ENCODE peak calls at places on chromosomes 2 and 18, in eight cellular contexts. One of them, this sample, is unnamed.

GRCh38 chr2:189347540-189347939 is 93.7 kb upstream of the WDR75 start:
- DNase-seq in left ventricle myocardium inferior: no peak
- DNase-seq in fibroblast of pulmonary artery: peak; percentile 98
- DNase-seq in lower lobe of right lung: no peak
- DNase-seq in pancreas: no peak
- DNase-seq in A549: peak; percentile 90
- DNase-seq in adrenal gland: peak; percentile 60
- DNase-seq in IMR-90: peak; percentile 96
- DNase-seq in this sample: peak; percentile 89

GRCh38 chr18:74596959-74597661 is 560 bp upstream of the ZNF407 start:
- DNase-seq in lower lobe of right lung: peak; percentile 84
- DNase-seq in fibroblast of pulmonary artery: peak; percentile 71
- DNase-seq in pancreas: peak; percentile 77
- DNase-seq in IMR-90: peak; percentile 62
- DNase-seq in adrenal gland: peak; percentile 64
- DNase-seq in left ventricle myocardium inferior: peak; percentile 76
- DNase-seq in A549: peak; percentile 72
- DNase-seq in this sample: no peak

GRCh38 chr18:31116853-31117595 is 14.8 kb upstream of the DSC2 start:
- DNase-seq in fibroblast of pulmonary artery: no peak
- DNase-seq in IMR-90: no peak
- DNase-seq in A549: no peak
- DNase-seq in left ventricle myocardium inferior: no peak
- DNase-seq in pancreas: no peak
- DNase-seq in lower lobe of right lung: no peak
- DNase-seq in adrenal gland: no peak
- DNase-seq in this sample: no peak

GRCh38 chr18:63158012-63158631 is 161.4 kb downstream of the BCL2 start:
- DNase-seq in left ventricle myocardium inferior: no peak
- DNase-seq in A549: no peak
- DNase-seq in lower lobe of right lung: no peak
- DNase-seq in pancreas: no peak
- DNase-seq in adrenal gland: no peak
- DNase-seq in IMR-90: no peak
- DNase-seq in fibroblast of pulmonary artery: no peak
- DNase-seq in this sample: no peak

GRCh38 chr2:17754773-17755425 is 961 bp downstream of the GEN1 start:
- DNase-seq in pancreas: no peak
- DNase-seq in A549: peak; percentile 49
- DNase-seq in left ventricle myocardium inferior: no peak
- DNase-seq in fibroblast of pulmonary artery: peak; percentile 26
- DNase-seq in lower lobe of right lung: no peak
- DNase-seq in adrenal gland: no peak
- DNase-seq in IMR-90: no peak
- DNase-seq in this sample: peak; percentile 18

GRCh38 chr2:191478754-191479679 is 198.9 kb upstream of the NABP1 start:
- DNase-seq in adrenal gland: peak; percentile 20
- DNase-seq in lower lobe of right lung: no peak
- DNase-seq in pancreas: peak; percentile 65
- DNase-seq in fibroblast of pulmonary artery: peak; percentile 77
- DNase-seq in left ventricle myocardium inferior: peak; percentile 51
- DNase-seq in IMR-90: peak; percentile 39
- DNase-seq in A549: no peak
- DNase-seq in this sample: no peak

GRCh38 chr2:189580662-189581353 is at the start of gene SLC40A1:
- DNase-seq in lower lobe of right lung: peak; percentile 90
- DNase-seq in fibroblast of pulmonary artery: peak; percentile 59
- DNase-seq in A549: peak; percentile 80
- DNase-seq in IMR-90: peak; percentile 36
- DNase-seq in pancreas: peak; percentile 92
- DNase-seq in adrenal gland: peak; percentile 88
- DNase-seq in left ventricle myocardium inferior: peak; percentile 86
- DNase-seq in this sample: peak; percentile 43

GRCh38 chr18:38025433-38026038 is 459.9 kb upstream of the CELF4 start:
- DNase-seq in fibroblast of pulmonary artery: no peak
- DNase-seq in pancreas: no peak
- DNase-seq in left ventricle myocardium inferior: no peak
- DNase-seq in adrenal gland: no peak
- DNase-seq in IMR-90: no peak
- DNase-seq in A549: no peak
- DNase-seq in lower lobe of right lung: no peak
- DNase-seq in this sample: no peak

GRCh38 chr18:31942301-31942998 is 478 bp downstream of the TRAPPC8 start:
- DNase-seq in A549: peak; percentile 1
- DNase-seq in adrenal gland: no peak
- DNase-seq in pancreas: peak; percentile 72
- DNase-seq in lower lobe of right lung: peak; percentile 73
- DNase-seq in left ventricle myocardium inferior: no peak
- DNase-seq in fibroblast of pulmonary artery: peak; percentile 52
- DNase-seq in IMR-90: peak; percentile 54
- DNase-seq in this sample: peak; percentile 59

GRCh38 chr2:37318401-37318800 is 6.2 kb downstream of the PRKD3 start:
- DNase-seq in fibroblast of pulmonary artery: peak; percentile 64
- DNase-seq in left ventricle myocardium inferior: no peak
- DNase-seq in adrenal gland: no peak
- DNase-seq in pancreas: no peak
- DNase-seq in lower lobe of right lung: no peak
- DNase-seq in A549: no peak
- DNase-seq in IMR-90: peak; percentile 96
- DNase-seq in this sample: no peak

GRCh38 chr2:37316181-37316580 is 8.5 kb downstream of the PRKD3 start:
- DNase-seq in adrenal gland: no peak
- DNase-seq in IMR-90: no peak
- DNase-seq in A549: no peak
- DNase-seq in lower lobe of right lung: no peak
- DNase-seq in fibroblast of pulmonary artery: no peak
- DNase-seq in pancreas: no peak
- DNase-seq in left ventricle myocardium inferior: no peak
- DNase-seq in this sample: no peak

GRCh38 chr2:37315364-37315763 is 9.3 kb downstream of the PRKD3 start:
- DNase-seq in A549: no peak
- DNase-seq in IMR-90: no peak
- DNase-seq in left ventricle myocardium inferior: no peak
- DNase-seq in adrenal gland: no peak
- DNase-seq in pancreas: no peak
- DNase-seq in fibroblast of pulmonary artery: no peak
- DNase-seq in lower lobe of right lung: no peak
- DNase-seq in this sample: no peak

GRCh38 chr2:37319754-37320609 is 4.7 kb downstream of the PRKD3 start:
- DNase-seq in adrenal gland: no peak
- DNase-seq in pancreas: no peak
- DNase-seq in lower lobe of right lung: no peak
- DNase-seq in left ventricle myocardium inferior: no peak
- DNase-seq in A549: no peak
- DNase-seq in IMR-90: no peak
- DNase-seq in fibroblast of pulmonary artery: no peak
- DNase-seq in this sample: no peak

GRCh38 chr2:37317746-37318145 is 6.9 kb downstream of the PRKD3 start:
- DNase-seq in fibroblast of pulmonary artery: no peak
- DNase-seq in lower lobe of right lung: no peak
- DNase-seq in pancreas: no peak
- DNase-seq in left ventricle myocardium inferior: no peak
- DNase-seq in IMR-90: no peak
- DNase-seq in A549: no peak
- DNase-seq in adrenal gland: no peak
- DNase-seq in this sample: no peak
- H3K4me3 ChIP-seq in fibroblast of pulmonary artery: no peak overlapping the region
- H3K4me3 ChIP-seq in lower lobe of right lung: no peak overlapping the region
- H3K4me3 ChIP-seq in pancreas: no peak overlapping the region
- H3K4me3 ChIP-seq in left ventricle myocardium inferior: no peak overlapping the region
- H3K4me3 ChIP-seq in IMR-90: no peak overlapping the region
- H3K4me3 ChIP-seq in A549: no peak overlapping the region
- H3K4me3 ChIP-seq in adrenal gland: no peak overlapping the region
- H3K4me3 ChIP-seq in this sample: no peak overlapping the region

GRCh38 chr2:159003555-159003954 is 35.1 kb downstream of the TANC1 start:
- DNase-seq in adrenal gland: no peak
- DNase-seq in left ventricle myocardium inferior: no peak
- DNase-seq in pancreas: no peak
- DNase-seq in A549: no peak
- DNase-seq in fibroblast of pulmonary artery: no peak
- DNase-seq in IMR-90: peak; percentile 35
- DNase-seq in lower lobe of right lung: no peak
- DNase-seq in this sample: no peak

GRCh38 chr2:159002465-159003130 is 34.2 kb downstream of the TANC1 start:
- DNase-seq in lower lobe of right lung: no peak
- DNase-seq in pancreas: no peak
- DNase-seq in IMR-90: peak; percentile 64
- DNase-seq in fibroblast of pulmonary artery: no peak
- DNase-seq in adrenal gland: no peak
- DNase-seq in left ventricle myocardium inferior: no peak
- DNase-seq in A549: no peak
- DNase-seq in this sample: no peak

GRCh38 chr2:159009940-159010339 is 41.5 kb downstream of the TANC1 start:
- DNase-seq in left ventricle myocardium inferior: no peak
- DNase-seq in fibroblast of pulmonary artery: peak; percentile 21
- DNase-seq in adrenal gland: no peak
- DNase-seq in lower lobe of right lung: no peak
- DNase-seq in A549: no peak
- DNase-seq in pancreas: no peak
- DNase-seq in IMR-90: peak; percentile 16
- DNase-seq in this sample: no peak

GRCh38 chr2:159000072-159000471 is 31.6 kb downstream of the TANC1 start:
- DNase-seq in left ventricle myocardium inferior: no peak
- DNase-seq in pancreas: no peak
- DNase-seq in IMR-90: no peak
- DNase-seq in lower lobe of right lung: no peak
- DNase-seq in A549: no peak
- DNase-seq in fibroblast of pulmonary artery: no peak
- DNase-seq in adrenal gland: no peak
- DNase-seq in this sample: no peak

DNA sequence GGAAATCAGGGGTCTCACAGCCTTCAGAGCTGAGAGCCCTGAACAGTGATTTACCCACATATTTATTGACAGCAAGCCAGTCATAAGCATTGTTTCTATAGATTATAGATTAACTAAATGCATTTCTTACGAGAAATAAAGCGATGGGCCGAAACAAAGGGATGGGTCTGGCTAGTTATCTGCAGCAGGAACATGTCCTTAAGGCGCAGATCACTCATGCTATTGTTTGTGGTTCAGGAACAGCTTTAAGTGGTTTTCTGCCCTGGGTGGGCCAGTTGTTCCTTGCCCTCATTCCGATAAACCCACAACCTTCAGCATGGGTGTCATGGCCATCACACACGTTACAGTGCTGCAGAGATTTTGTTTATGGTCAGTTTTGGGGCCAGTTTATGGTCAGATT is 36.4 kb downstream of the TANC1 start:
- DNase-seq in lower lobe of right lung: no peak
- DNase-seq in adrenal gland: no peak
- DNase-seq in left ventricle myocardium inferior: no peak
- DNase-seq in A549: no peak
- DNase-seq in IMR-90: no peak
- DNase-seq in fibroblast of pulmonary artery: no peak
- DNase-seq in pancreas: no peak
- DNase-seq in this sample: no peak
- H3K4me3 ChIP-seq in lower lobe of right lung: no peak overlapping the region
- H3K4me3 ChIP-seq in adrenal gland: no peak overlapping the region
- H3K4me3 ChIP-seq in left ventricle myocardium inferior: no peak overlapping the region
- H3K4me3 ChIP-seq in A549: no peak overlapping the region
- H3K4me3 ChIP-seq in IMR-90: no peak overlapping the region
- H3K4me3 ChIP-seq in fibroblast of pulmonary artery: no peak overlapping the region
- H3K4me3 ChIP-seq in pancreas: no peak overlapping the region
- H3K4me3 ChIP-seq in this sample: no peak overlapping the region

GRCh38 chr2:7648381-7648780 is 731.2 kb downstream of the RNF144A start:
- DNase-seq in A549: no peak
- DNase-seq in pancreas: no peak
- DNase-seq in fibroblast of pulmonary artery: no peak
- DNase-seq in IMR-90: no peak
- DNase-seq in lower lobe of right lung: no peak
- DNase-seq in adrenal gland: no peak
- DNase-seq in left ventricle myocardium inferior: no peak
- DNase-seq in this sample: no peak

GRCh38 chr2:7653617-7654016 is 736.4 kb downstream of the RNF144A start:
- DNase-seq in fibroblast of pulmonary artery: no peak
- DNase-seq in A549: no peak
- DNase-seq in IMR-90: no peak
- DNase-seq in left ventricle myocardium inferior: no peak
- DNase-seq in adrenal gland: no peak
- DNase-seq in lower lobe of right lung: no peak
- DNase-seq in pancreas: no peak
- DNase-seq in this sample: no peak

GRCh38 chr2:7646024-7646423 is 728.8 kb downstream of the RNF144A start:
- DNase-seq in lower lobe of right lung: no peak
- DNase-seq in left ventricle myocardium inferior: no peak
- DNase-seq in A549: no peak
- DNase-seq in IMR-90: no peak
- DNase-seq in fibroblast of pulmonary artery: no peak
- DNase-seq in adrenal gland: no peak
- DNase-seq in pancreas: no peak
- DNase-seq in this sample: no peak

GRCh38 chr2:7646661-7647060 is 729.4 kb downstream of the RNF144A start:
- DNase-seq in A549: no peak
- DNase-seq in left ventricle myocardium inferior: no peak
- DNase-seq in pancreas: no peak
- DNase-seq in adrenal gland: no peak
- DNase-seq in fibroblast of pulmonary artery: no peak
- DNase-seq in IMR-90: no peak
- DNase-seq in lower lobe of right lung: no peak
- DNase-seq in this sample: no peak

GRCh38 chr2:7649461-7650228 is 732.4 kb downstream of the RNF144A start:
- DNase-seq in A549: no peak
- DNase-seq in fibroblast of pulmonary artery: no peak
- DNase-seq in pancreas: no peak
- DNase-seq in IMR-90: no peak
- DNase-seq in adrenal gland: no peak
- DNase-seq in lower lobe of right lung: no peak
- DNase-seq in left ventricle myocardium inferior: no peak
- DNase-seq in this sample: no peak
- H3K4me3 ChIP-seq in A549: no peak overlapping the region
- H3K4me3 ChIP-seq in fibroblast of pulmonary artery: no peak overlapping the region
- H3K4me3 ChIP-seq in pancreas: no peak overlapping the region
- H3K4me3 ChIP-seq in IMR-90: no peak overlapping the region
- H3K4me3 ChIP-seq in adrenal gland: no peak overlapping the region
- H3K4me3 ChIP-seq in lower lobe of right lung: no peak overlapping the region
- H3K4me3 ChIP-seq in left ventricle myocardium inferior: no peak overlapping the region
- H3K4me3 ChIP-seq in this sample: no peak overlapping the region

GRCh38 chr2:85437488-85438290 is 19.2 kb downstream of the SH2D6 start:
- DNase-seq in left ventricle myocardium inferior: peak; percentile 93
- DNase-seq in adrenal gland: peak; percentile 91
- DNase-seq in A549: peak; percentile 89
- DNase-seq in pancreas: peak; percentile 95
- DNase-seq in fibroblast of pulmonary artery: peak; percentile 94
- DNase-seq in lower lobe of right lung: peak; percentile 92
- DNase-seq in IMR-90: peak; percentile 77
- DNase-seq in this sample: peak; percentile 58

GRCh38 chr2:85435986-85436835 is 17.7 kb downstream of the SH2D6 start:
- DNase-seq in A549: peak; percentile 65
- DNase-seq in adrenal gland: no peak
- DNase-seq in IMR-90: no peak
- DNase-seq in pancreas: peak; percentile 72
- DNase-seq in lower lobe of right lung: no peak
- DNase-seq in fibroblast of pulmonary artery: no peak
- DNase-seq in left ventricle myocardium inferior: no peak
- DNase-seq in this sample: no peak

GRCh38 chr2:85438291-85439110 is 20.0 kb downstream of the SH2D6 start:
- DNase-seq in IMR-90: no peak
- DNase-seq in fibroblast of pulmonary artery: no peak
- DNase-seq in lower lobe of right lung: no peak
- DNase-seq in A549: no peak
- DNase-seq in pancreas: peak; percentile 73
- DNase-seq in adrenal gland: no peak
- DNase-seq in left ventricle myocardium inferior: peak; percentile 48
- DNase-seq in this sample: no peak

GRCh38 chr2:85435220-85435958 is 16.9 kb downstream of the SH2D6 start:
- DNase-seq in IMR-90: no peak
- DNase-seq in pancreas: peak; percentile 65
- DNase-seq in A549: no peak
- DNase-seq in fibroblast of pulmonary artery: no peak
- DNase-seq in lower lobe of right lung: no peak
- DNase-seq in adrenal gland: no peak
- DNase-seq in left ventricle myocardium inferior: no peak
- DNase-seq in this sample: no peak

GRCh38 chr2:85436836-85437487 is 18.4 kb downstream of the SH2D6 start:
- DNase-seq in A549: no peak
- DNase-seq in lower lobe of right lung: no peak
- DNase-seq in left ventricle myocardium inferior: no peak
- DNase-seq in fibroblast of pulmonary artery: no peak
- DNase-seq in adrenal gland: no peak
- DNase-seq in pancreas: no peak
- DNase-seq in IMR-90: no peak
- DNase-seq in this sample: no peak
- H3K4me3 ChIP-seq in A549: no peak overlapping the region
- H3K4me3 ChIP-seq in lower lobe of right lung: peak overlapping the region; percentile 54
- H3K4me3 ChIP-seq in left ventricle myocardium inferior: peak overlapping the region; percentile 67
- H3K4me3 ChIP-seq in fibroblast of pulmonary artery: no peak overlapping the region
- H3K4me3 ChIP-seq in adrenal gland: peak overlapping the region; percentile 63
- H3K4me3 ChIP-seq in pancreas: no peak overlapping the region
- H3K4me3 ChIP-seq in IMR-90: no peak overlapping the region
- H3K4me3 ChIP-seq in this sample: no peak overlapping the region

This sample was measured in epithelial cell of esophagus.